ENCODE peak calls at places on chromosome 4, in five cellular contexts. F is spleen; T is effector memory CD4-positive, alpha-beta T cell; L is tibial nerve; G is uterus. W is an unnamed sample.

GRCh38 chr4:620201-620600 is 5.2 kb upstream of the PDE6B start:
- DNase-seq in T (no peak), G (no peak), L (no peak), F (peak), W (no peak)

GRCh38 chr4:111323496-111323895 is 700.6 kb upstream of the PITX2 start:
- DNase-seq in G (no peak), L (no peak), F (no peak), T (no peak), W (no peak)

GRCh38 chr4:166301266-166301665 is 428.2 kb downstream of the TLL1 start:
- DNase-seq in F (no peak), L (no peak), G (no peak), T (no peak), W (no peak)

GRCh38 chr4:182502074-182502473 is 258.9 kb downstream of the TENM3 start:
- DNase-seq in T (no peak), F (no peak), G (no peak), L (no peak), W (no peak)

GRCh38 chr4:139532951-139533350 is 23.1 kb downstream of the SETD7 start:
- DNase-seq in T (no peak), L (no peak), F (no peak), G (no peak), W (no peak)

GRCh38 chr4:184347251-184348239 is 126.8 kb downstream of the IRF2 start:
- DNase-seq in L (peak), G (no peak), T (no peak), F (peak), W (peak)

GRCh38 chr4:4384837-4385236 is 2.1 kb upstream of the NSG1 start:
- DNase-seq in T (no peak), F (no peak), G (no peak), L (no peak), W (no peak)

GRCh38 chr4:1194028-1194900 is 21.9 kb upstream of the SPON2 start:
- DNase-seq in G (peak), L (no peak), T (no peak), F (peak), W (peak)

GRCh38 chr4:155119006-155119405 is 89.4 kb upstream of the NPY2R start:
- DNase-seq in G (no peak), T (no peak), F (no peak), L (no peak), W (no peak)

GRCh38 chr4:140049024-140049923 is 104.7 kb downstream of the MAML3 start:
- DNase-seq in L (peak), T (peak), F (peak), G (peak), W (peak)

GRCh38 chr4:54085284-54085683 is 14.7 kb upstream of the GSX2 start:
- DNase-seq in L (peak), T (no peak), G (no peak), F (no peak), W (peak)

GRCh38 chr4:76809594-76810305 is 88.2 kb downstream of the SOWAHB start:
- DNase-seq in L (no peak), F (no peak), T (no peak), G (no peak), W (no peak)

GRCh38 chr4:10095296-10095991 is 21.2 kb downstream of the WDR1 start:
- DNase-seq in G (no peak), L (no peak), T (no peak), F (no peak), W (no peak)

GRCh38 chr4:83201761-83202160 is 82.8 kb downstream of the COQ2 start:
- DNase-seq in F (no peak), T (no peak), L (no peak), G (no peak), W (no peak)

GRCh38 chr4:112510468-112511293 is 5.3 kb downstream of the NEUROG2 start:
- DNase-seq in T (no peak), F (no peak), L (no peak), G (no peak), W (no peak)

GRCh38 chr4:288891-289290 is 16.4 kb downstream of the ZNF732 start:
- DNase-seq in G (no peak), T (no peak), L (no peak), F (no peak), W (no peak)

GRCh38 chr4:15855804-15856475 is 77.8 kb downstream of the CD38 start:
- DNase-seq in F (no peak), G (peak), L (peak), T (no peak), W (peak)

GRCh38 chr4:40316782-40317635 is 18.1 kb upstream of the CHRNA9 start:
- DNase-seq in T (peak), F (no peak), G (peak), L (peak), W (no peak)

GRCh38 chr4:186651624-186652023 is 72.0 kb downstream of the FAT1 start:
- DNase-seq in T (no peak), G (no peak), L (peak), F (no peak), W (peak)

GRCh38 chr4:20984011-20984836 is 284.0 kb downstream of the PACRGL start:
- DNase-seq in L (no peak), F (no peak), G (no peak), T (no peak), W (no peak)

GRCh38 chr4:20982544-20982943 is 282.3 kb downstream of the PACRGL start:
- DNase-seq in G (no peak), L (no peak), T (no peak), F (no peak), W (no peak)

GRCh38 chr4:20992002-20992401 is 291.7 kb downstream of the PACRGL start:
- DNase-seq in G (no peak), F (no peak), T (no peak), L (no peak), W (no peak)

GRCh38 chr4:20987191-20987590 is 286.9 kb downstream of the PACRGL start:
- DNase-seq in T (no peak), G (no peak), L (no peak), F (no peak), W (no peak)
- H3K4me3 ChIP-seq in T (no peak), G (no peak), L (no peak), F (no peak), W (no peak)

GRCh38 chr4:8703401-8703696 is 110.8 kb downstream of the CPZ start:
- DNase-seq in G (no peak), T (no peak), F (no peak), L (no peak), W (no peak)
- H3K4me3 ChIP-seq in G (no peak), T (no peak), F (no peak), L (no peak), W (no peak)

DNA sequence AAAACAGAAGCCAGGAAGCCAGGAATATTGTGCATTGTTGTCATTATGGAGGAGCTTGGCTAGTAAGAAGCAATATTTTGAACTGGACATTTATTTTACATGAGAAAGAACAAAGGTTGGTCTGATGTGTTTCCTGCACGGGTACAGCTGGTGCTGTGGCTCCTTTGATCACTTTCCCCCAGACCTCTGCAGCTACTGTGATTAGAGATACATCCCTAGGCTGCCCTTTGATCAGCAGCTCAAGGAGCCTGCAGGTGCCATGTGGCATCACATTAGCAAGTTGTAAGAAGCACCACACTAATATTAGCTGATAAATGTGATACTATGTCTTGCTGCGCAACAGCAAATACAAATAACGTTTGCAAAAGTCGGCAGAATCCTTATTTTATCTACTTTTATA is 2.5 kb downstream of the PDGFC start:
- DNase-seq in L (no peak), T (no peak), F (no peak), G (no peak), W (no peak)
- H3K4me3 ChIP-seq in L (no peak), T (no peak), F (peak), G (peak), W (peak)

GRCh38 chr4:25092139-25092538 is 61.4 kb upstream of the LGI2 start:
- DNase-seq in L (no peak), F (peak), T (no peak), G (no peak), W (no peak)

GRCh38 chr4:25085621-25086020 is 54.9 kb upstream of the LGI2 start:
- DNase-seq in T (no peak), F (no peak), G (no peak), L (no peak), W (no peak)

GRCh38 chr4:25088342-25088952 is 57.7 kb upstream of the LGI2 start:
- DNase-seq in L (no peak), T (no peak), G (no peak), F (no peak), W (peak)

GRCh38 chr4:25090516-25090915 is 59.8 kb upstream of the LGI2 start:
- DNase-seq in L (no peak), G (no peak), T (no peak), F (no peak), W (no peak)

DNA sequence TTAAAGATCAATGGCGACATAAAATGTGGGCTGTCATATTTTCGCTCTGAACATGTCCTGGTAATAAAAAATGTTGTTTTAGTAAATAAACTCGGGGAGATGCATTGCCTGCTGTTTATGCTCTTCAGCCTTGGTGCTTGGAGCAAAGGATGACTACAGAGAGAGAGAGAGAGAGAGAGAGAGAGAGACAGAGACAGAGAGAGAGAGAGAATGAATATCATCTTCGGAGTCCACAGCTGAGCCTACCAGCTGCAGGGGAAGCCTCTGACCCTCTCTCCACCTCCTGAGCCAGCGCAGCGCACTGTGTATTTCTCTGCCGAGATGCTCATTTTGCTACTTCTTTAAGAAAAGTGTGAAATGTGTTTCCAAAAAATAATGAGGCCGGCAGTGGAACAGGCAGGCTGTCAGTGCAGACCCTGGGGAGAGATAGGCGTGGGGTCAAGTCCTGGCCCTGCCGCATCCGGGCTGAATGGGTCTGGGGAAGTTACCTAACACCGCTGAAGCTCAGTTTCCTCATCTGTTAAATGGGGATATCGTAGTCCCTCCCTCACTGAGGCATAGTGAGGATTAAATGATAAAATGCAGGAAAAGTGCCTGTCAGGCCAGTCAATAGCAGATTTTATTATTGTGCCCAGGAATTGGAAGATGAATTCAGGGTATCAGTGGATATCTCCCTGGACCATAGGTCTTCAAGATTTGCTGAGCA is 58.5 kb upstream of the LGI2 start:
- DNase-seq in F (peak), G (no peak), T (no peak), L (no peak), W (no peak)
- H3K4me3 ChIP-seq in F (no peak), G (no peak), T (no peak), L (no peak), W (peak)

GRCh38 chr4:121221608-121222007 is 57.5 kb upstream of the TNIP3 start:
- DNase-seq in T (no peak), G (no peak), F (no peak), L (no peak), W (no peak)

GRCh38 chr4:121228851-121229250 is 64.7 kb upstream of the TNIP3 start:
- DNase-seq in L (no peak), G (no peak), F (no peak), T (no peak), W (no peak)

GRCh38 chr4:121226362-121226761 is 62.2 kb upstream of the TNIP3 start:
- DNase-seq in T (no peak), L (no peak), F (no peak), G (no peak), W (no peak)

GRCh38 chr4:121229993-121230392 is 65.9 kb upstream of the TNIP3 start:
- DNase-seq in G (no peak), T (no peak), L (no peak), F (no peak), W (no peak)

DNA sequence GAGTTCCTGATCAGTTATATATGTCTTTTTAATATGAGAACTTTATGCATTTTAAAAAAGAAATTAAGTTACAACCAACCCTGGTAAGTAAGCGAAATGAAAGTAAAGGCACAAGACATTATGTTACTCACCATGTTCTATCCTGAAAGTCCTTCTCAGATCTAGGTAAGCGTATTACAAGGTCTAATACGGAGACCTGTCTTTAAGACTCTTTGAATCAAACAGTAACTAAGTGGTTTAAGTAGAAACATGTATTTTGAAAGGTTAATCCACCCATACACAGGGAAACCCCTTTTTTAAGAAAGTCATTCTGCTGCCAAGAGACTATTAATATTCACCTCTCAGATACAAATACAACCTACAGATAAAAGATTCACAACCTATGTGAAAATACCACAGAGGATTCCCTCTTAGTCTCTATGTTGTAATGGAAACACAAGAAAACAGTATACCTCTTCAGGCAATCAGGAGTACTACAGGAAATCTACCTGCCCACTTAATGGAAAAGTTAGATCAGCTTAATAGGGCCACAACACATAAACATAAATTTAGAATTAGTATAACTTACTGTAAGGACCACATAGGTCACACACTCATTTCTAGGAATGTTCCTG is 63.2 kb upstream of the TNIP3 start:
- DNase-seq in G (no peak), T (no peak), L (no peak), F (no peak), W (no peak)
- H3K4me3 ChIP-seq in G (no peak), T (peak), L (no peak), F (no peak), W (no peak)

GRCh38 chr4:73668806-73669205 is 48.6 kb upstream of the RASSF6 start:
- DNase-seq in T (no peak), F (no peak), L (no peak), G (no peak), W (no peak)
- H3K4me3 ChIP-seq in T (no peak), F (no peak), L (no peak), G (peak), W (no peak)

GRCh38 chr4:124777007-124777406 is 64.5 kb upstream of the ANKRD50 start:
- DNase-seq in L (no peak), T (no peak), G (no peak), F (no peak), W (no peak)
- H3K4me3 ChIP-seq in L (no peak), T (no peak), G (no peak), F (no peak), W (no peak)

DNA sequence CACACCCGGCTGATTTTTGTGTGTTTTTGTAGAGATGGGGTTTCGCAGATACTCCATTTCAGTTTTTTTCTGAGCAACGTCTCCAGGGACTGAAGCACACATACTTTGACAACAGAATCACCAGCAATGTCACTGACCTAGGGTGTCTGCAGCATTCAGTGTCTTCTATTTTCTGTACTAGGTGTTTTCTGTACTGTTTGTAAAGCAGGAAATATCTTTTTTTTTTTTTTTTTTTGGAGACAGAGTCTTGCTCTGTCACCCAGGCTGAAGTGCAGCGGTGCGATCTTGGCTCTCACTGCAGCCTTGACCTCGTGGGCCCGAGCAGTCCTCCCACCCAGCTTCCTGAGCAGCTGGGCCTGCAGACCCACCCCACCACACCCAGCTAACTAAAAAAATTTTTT is 8.8 kb downstream of the ADD1 start:
- DNase-seq in G (no peak), T (no peak), L (no peak), F (peak), W (peak)
- H3K4me3 ChIP-seq in G (no peak), T (no peak), L (no peak), F (no peak), W (no peak)

GRCh38 chr4:71186566-71187398 is 152.0 kb upstream of the SLC4A4 start:
- DNase-seq in T (no peak), G (no peak), L (no peak), F (peak), W (peak)

GRCh38 chr4:71188197-71188625 is 150.6 kb upstream of the SLC4A4 start:
- DNase-seq in G (no peak), L (no peak), F (no peak), T (no peak), W (no peak)

GRCh38 chr4:71189471-71189870 is 149.3 kb upstream of the SLC4A4 start:
- DNase-seq in L (no peak), F (no peak), T (no peak), G (no peak), W (no peak)

GRCh38 chr4:71187399-71188196 is 151.2 kb upstream of the SLC4A4 start:
- DNase-seq in T (no peak), L (no peak), F (peak), G (no peak), W (peak)

GRCh38 chr4:71188951-71189350 is 149.9 kb upstream of the SLC4A4 start:
- DNase-seq in L (no peak), G (no peak), T (no peak), F (no peak), W (no peak)
- H3K4me3 ChIP-seq in L (peak), G (no peak), T (no peak), F (no peak), W (peak)

GRCh38 chr4:33996075-33996718 is 2248.1 kb downstream of the ARAP2 start:
- DNase-seq in G (no peak), T (no peak), F (no peak), L (no peak), W (no peak)

DNA sequence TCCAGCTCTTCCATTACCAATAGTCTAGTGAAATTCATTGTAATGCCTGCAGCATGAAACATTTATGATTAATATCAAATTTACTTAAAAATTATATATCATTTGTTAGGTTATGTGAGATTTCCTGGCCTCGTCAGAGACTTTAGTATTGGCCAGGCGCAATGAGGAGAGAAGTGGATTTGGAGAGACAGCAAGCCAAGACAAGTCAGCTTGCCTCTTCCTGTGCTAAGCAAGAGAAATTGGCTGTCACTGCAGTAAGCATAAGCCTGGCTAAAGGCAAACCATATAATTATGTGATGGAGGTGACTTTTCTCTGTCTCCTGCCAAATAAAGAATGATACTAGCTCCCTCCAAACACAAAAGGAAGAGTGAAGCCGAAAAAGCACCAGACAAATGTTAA is 2246.1 kb downstream of the ARAP2 start:
- DNase-seq in T (no peak), L (no peak), G (no peak), F (no peak), W (no peak)
- H3K4me3 ChIP-seq in T (no peak), L (no peak), G (no peak), F (no peak), W (no peak)

W was measured in heart left ventricle.